ENCODE peak calls at places on chromosomes 11 and 22, in seven cellular contexts. F, Y, B, U, Q, H and R are unnamed samples.

GRCh38 chr11:11157201-11157600 is 195.8 kb downstream of the CSNK2A3 start:
- DNase-seq in Y (no peak), U (no peak), H (no peak), Q (no peak), F (no peak), B (no peak), R (no peak)

GRCh38 chr11:40816976-40817375 is 642.5 kb downstream of the LRRC4C start:
- DNase-seq in Q (no peak), H (no peak), U (no peak), B (no peak), F (no peak), Y (no peak), R (no peak)

GRCh38 chr11:119584193-119585037 is 144.6 kb downstream of the NECTIN1 start:
- DNase-seq in U (peak), Y (peak), F (no peak), B (no peak), Q (no peak), H (no peak), R (no peak)

GRCh38 chr11:70732493-70733206 is 334.3 kb downstream of the CTTN start:
- DNase-seq in F (no peak), Y (no peak), B (no peak), H (no peak), U (no peak), Q (no peak), R (no peak)

GRCh38 chr11:18748766-18749375 is 22.9 kb upstream of the IGSF22 start:
- DNase-seq in Q (no peak), Y (no peak), F (no peak), U (no peak), H (no peak), B (no peak), R (no peak)

GRCh38 chr22:38941488-38941987 is 15.9 kb upstream of the APOBEC3A start:
- DNase-seq in Q (no peak), Y (no peak), B (peak), U (no peak), F (no peak), H (no peak), R (no peak)

GRCh38 chr11:19873730-19874129 is 161.1 kb downstream of the NAV2 start:
- DNase-seq in Q (no peak), F (no peak), B (no peak), Y (no peak), U (no peak), H (no peak), R (no peak)

GRCh38 chr11:2530131-2530854 is 85.5 kb downstream of the KCNQ1 start:
- DNase-seq in Y (no peak), B (no peak), U (peak), H (peak), Q (peak), F (no peak), R (no peak)

GRCh38 chr11:119424775-119425174 is 1.8 kb upstream of the THY1 start:
- DNase-seq in F (no peak), H (no peak), B (no peak), Y (no peak), Q (no peak), U (no peak), R (no peak)

GRCh38 chr11:27234043-27234668 is 128.9 kb downstream of the CCDC34 start:
- DNase-seq in F (no peak), H (no peak), B (peak), Q (peak), U (peak), Y (no peak), R (peak)

GRCh38 chr11:97742717-97743116 is 1278.0 kb upstream of the CNTN5 start:
- DNase-seq in B (no peak), Q (no peak), H (no peak), F (no peak), Y (no peak), U (no peak), R (no peak)

GRCh38 chr22:29139965-29140782 is 65.5 kb upstream of the EMID1 start:
- DNase-seq in Y (peak), H (no peak), U (no peak), F (no peak), Q (no peak), B (peak), R (no peak)

GRCh38 chr11:77407613-77408012 is 66.3 kb downstream of the PAK1 start:
- DNase-seq in B (no peak), U (no peak), Y (peak), H (no peak), Q (peak), F (no peak), R (peak)

GRCh38 chr22:19429950-19430889 is 1.3 kb downstream of the HIRA start:
- DNase-seq in F (no peak), Y (no peak), U (no peak), B (no peak), Q (peak), H (peak), R (no peak)

GRCh38 chr11:41245704-41246398 is 213.6 kb downstream of the LRRC4C start:
- DNase-seq in B (no peak), Y (no peak), U (peak), Q (no peak), H (peak), F (no peak), R (no peak)

GRCh38 chr11:111367411-111368284 is 11.4 kb downstream of the POU2AF1 start:
- DNase-seq in F (no peak), H (no peak), U (no peak), Q (peak), Y (peak), B (no peak), R (no peak)

GRCh38 chr11:111366560-111367410 is 12.3 kb downstream of the POU2AF1 start:
- DNase-seq in Y (no peak), Q (no peak), B (no peak), U (no peak), H (no peak), F (no peak), R (no peak)

GRCh38 chr11:111370270-111370901 is 8.7 kb downstream of the POU2AF1 start:
- DNase-seq in U (no peak), B (no peak), Y (no peak), Q (no peak), F (no peak), H (no peak), R (no peak)

GRCh38 chr11:111365722-111366559 is 13.1 kb downstream of the POU2AF1 start:
- DNase-seq in F (no peak), B (no peak), H (no peak), Y (no peak), Q (no peak), U (no peak), R (no peak)

DNA sequence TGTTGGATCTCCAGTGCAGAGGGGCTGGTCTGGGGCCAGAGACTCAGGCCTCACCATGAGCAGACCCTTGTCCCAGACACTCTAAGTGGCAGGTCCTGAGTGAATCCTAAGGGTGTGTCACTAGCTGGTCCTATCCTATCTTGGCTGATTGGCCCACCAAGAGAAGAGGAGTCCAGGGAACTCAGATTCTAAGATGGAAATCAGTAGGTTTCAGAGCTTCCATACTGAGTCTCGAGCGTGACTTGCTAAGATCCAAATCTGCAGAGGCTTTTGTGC is 10.9 kb downstream of the POU2AF1 start:
- DNase-seq in U (no peak), H (no peak), Y (no peak), Q (no peak), B (no peak), F (no peak), R (no peak)
- TF ChIP-seq POLR2A in U (no peak), H (no peak), Y (no peak), Q (no peak), B (no peak), F (no peak), R (no peak)

DNA sequence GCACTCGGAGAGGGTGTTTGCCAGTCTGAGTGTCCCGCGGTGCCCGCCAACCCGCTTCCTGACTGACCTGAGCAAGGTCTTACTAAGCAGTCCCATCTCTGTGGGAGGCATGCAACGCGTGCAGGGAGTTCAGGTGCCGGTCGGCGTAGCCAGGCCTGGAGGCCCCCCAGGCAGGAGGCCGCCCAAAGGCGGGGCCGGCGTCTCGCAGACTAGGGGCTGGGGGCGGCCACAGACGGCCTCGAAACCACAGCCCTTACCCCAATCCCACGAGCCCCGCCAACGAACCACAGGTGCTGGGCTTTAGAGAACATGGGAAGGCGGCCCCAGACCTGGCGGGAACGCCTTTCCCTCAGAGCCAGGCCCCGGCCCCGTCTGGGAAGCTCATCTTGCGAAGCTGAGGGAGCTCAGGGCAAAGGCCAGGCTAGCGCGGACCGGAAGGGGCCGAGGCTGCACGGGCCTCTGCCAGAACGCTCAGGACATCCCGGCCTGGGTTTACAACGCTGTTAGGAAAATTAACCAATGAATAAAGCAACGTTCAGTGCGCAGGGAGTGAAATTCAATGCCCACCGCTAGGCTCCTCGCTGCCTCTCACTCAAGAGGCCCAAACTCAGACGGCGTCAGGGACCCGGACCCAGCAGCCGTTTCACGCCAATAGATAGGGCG is 2.1 kb upstream of the MTFP1 start:
- DNase-seq in F (no peak), H (no peak), Y (peak), U (peak), B (no peak), Q (peak), R (no peak)
- TF ChIP-seq POLR2A in F (no peak), H (peak), Y (peak), U (peak), B (peak), Q (peak), R (no peak)

DNA sequence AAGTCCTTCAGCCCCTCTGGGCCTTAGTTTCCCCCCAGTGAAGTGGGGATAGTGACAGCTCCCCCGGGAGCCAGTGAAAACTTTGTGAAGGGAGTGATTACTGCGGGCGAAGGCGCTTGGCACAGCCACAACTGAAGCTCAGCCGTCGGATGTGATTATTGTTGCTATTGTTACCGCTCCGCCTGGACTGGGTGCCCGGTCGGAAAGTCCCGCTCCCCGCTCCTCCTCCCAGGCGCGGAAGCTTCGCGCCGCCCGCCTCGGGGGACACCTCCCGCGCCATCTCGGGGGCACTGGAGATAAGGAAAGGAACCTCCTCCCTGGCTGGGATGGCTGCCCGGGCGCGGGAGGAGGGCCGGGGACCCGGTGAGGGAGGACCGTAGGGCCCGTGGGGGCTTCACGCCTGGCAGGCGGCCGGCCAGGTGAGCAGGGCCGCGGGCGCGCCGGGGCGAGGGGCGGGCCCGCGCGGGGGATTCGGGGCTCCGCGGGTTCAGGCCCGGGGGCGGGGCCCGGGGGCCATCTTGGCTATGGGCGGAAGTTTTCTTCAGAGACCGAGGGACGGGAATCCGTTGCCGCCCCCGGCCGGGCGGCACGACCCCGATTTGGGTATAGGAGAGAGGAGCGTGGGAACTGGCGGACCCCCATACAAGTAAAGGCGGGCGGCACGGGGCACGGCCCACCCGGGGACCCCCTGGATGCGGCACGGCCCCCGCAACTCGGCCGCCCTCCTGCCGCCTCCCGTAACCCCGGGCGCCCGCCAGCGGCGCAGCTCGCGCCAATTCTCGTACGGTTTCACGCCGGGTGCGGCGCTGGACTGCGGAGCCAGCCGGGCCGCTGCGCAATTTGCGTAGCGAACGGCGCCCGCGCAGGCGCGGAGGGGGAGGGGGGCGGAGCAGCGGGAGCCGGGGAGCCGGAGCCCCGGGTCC is at the start of gene GPR137:
- DNase-seq in U (peak), F (peak), Y (peak), H (peak), Q (peak), B (peak), R (peak)
- TF ChIP-seq POLR2A in U (peak), F (no peak), Y (no peak), H (no peak), Q (peak), B (peak), R (no peak)

GRCh38 chr11:67269401-67270255 is 3.4 kb downstream of the GRK2 start:
- DNase-seq in F (no peak), B (no peak), Y (no peak), Q (peak), U (peak), H (peak), R (peak)
- TF ChIP-seq POLR2A in F (no peak), B (no peak), Y (no peak), Q (no peak), U (no peak), H (no peak), R (no peak)

DNA sequence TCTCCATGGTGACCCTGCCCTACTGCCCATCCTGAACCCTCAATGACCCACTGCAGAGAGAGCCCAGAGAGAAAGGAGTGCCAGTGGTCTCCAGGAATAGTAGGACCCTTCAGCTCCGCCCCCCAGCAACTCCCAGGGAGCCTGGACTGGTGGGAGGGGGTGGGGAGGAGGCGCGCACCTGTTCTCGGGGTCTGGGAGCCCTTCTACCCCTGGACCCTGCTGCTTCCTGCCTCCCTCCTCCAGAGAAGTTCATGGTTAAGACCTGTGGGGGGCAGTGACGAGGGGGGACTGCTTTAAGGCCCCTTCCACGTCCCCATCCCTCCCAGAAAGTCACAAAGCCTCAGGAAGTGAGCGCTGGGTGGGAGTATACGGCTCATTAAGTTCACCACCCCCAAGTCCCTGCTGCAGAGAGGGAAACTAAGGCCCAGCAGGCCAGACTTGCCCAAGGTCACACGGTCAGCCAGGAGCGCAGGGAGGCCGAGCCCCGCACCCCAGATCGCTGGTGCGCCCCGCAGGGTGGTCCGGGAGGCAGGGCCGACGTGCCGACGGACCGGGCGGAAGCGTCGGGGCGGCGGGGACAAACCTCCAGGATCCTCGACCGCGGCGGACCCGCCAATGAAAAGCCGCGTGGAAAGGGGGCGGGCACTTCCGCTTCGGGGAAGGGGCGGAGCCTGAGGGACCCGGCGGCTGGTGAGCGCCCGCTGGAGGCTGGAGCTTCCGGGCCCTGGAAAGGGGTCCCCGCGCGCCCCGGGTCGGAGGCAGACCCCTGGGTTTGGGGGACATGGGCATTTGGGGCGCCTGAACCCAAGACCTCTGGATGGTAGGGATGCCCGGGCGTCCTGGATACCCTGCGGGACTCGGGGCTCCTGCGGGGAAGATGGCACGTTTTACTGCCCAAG is at the start of the genes NUDT22 and TRPT1:
- DNase-seq in Q (peak), B (peak), Y (peak), F (no peak), U (peak), H (peak), R (peak)
- TF ChIP-seq POLR2A in Q (peak), B (peak), Y (peak), F (no peak), U (peak), H (peak), R (peak)

GRCh38 chr11:615453-616319 is at the start of gene IRF7:
- DNase-seq in U (peak), F (peak), Q (peak), B (peak), H (peak), Y (peak), R (peak)
- TF ChIP-seq POLR2A in U (peak), F (no peak), Q (peak), B (peak), H (peak), Y (peak), R (peak)

GRCh38 chr22:30609260-30610185 is 2.5 kb downstream of the TCN2 start:
- DNase-seq in U (peak), Y (no peak), F (no peak), Q (peak), B (peak), H (no peak), R (peak)
- TF ChIP-seq POLR2A in U (peak), Y (no peak), F (no peak), Q (peak), B (no peak), H (no peak), R (no peak)

GRCh38 chr22:26563022-26563421 is 26.9 kb downstream of the TPST2 start:
- DNase-seq in U (no peak), H (no peak), F (no peak), Y (no peak), B (no peak), Q (no peak), R (no peak)
- TF ChIP-seq POLR2A in U (no peak), H (no peak), F (no peak), Y (no peak), B (no peak), Q (no peak), R (no peak)